ENCODE peak calls at places on chromosomes 3 and 15, in six cellular contexts. P, Z, O, G, A and H are unnamed samples.

GRCh38 chr3:163476179-163476578 is 1602.1 kb downstream of the SI start:
- DNase-seq in P (no peak), Z (no peak), O (no peak), G (no peak), A (no peak), H (no peak)

GRCh38 chr15:38062679-38063078 is 128.2 kb downstream of the TMCO5A start:
- DNase-seq in P (no peak), Z (no peak), O (peak; percentile 72), G (no peak), A (peak; percentile 63), H (no peak)

GRCh38 chr3:61979645-61980430 is 393.5 kb downstream of the FEZF2 start:
- DNase-seq in P (no peak), Z (no peak), O (no peak), G (no peak), A (peak; percentile 28), H (no peak)

GRCh38 chr3:71064976-71065763 is 518.4 kb downstream of the FOXP1 start:
- DNase-seq in P (no peak), Z (peak; percentile 5), O (peak; percentile 69), G (no peak), A (peak; percentile 68), H (peak; percentile 70)

GRCh38 chr3:48502728-48503168 is 1.2 kb downstream of the SHISA5 start:
- DNase-seq in P (no peak), Z (no peak), O (no peak), G (peak; percentile 82), A (peak; percentile 32), H (no peak)

GRCh38 chr15:70669966-70670658 is 93.2 kb downstream of the UACA start:
- DNase-seq in P (no peak), Z (no peak), O (no peak), G (peak; percentile 4), A (no peak), H (peak; percentile 53)

GRCh38 chr3:177596822-177597271 is 399.6 kb upstream of the TBL1XR1 start:
- DNase-seq in P (peak; percentile 59), Z (no peak), O (peak; percentile 64), G (peak; percentile 8), A (peak; percentile 58), H (no peak)

GRCh38 chr3:151008699-151009098 is 36.2 kb upstream of the CLRN1 start:
- DNase-seq in P (peak; percentile 40), Z (no peak), O (peak; percentile 69), G (peak; percentile 8), A (peak; percentile 79), H (no peak)

GRCh38 chr3:137409584-137409983 is 354.5 kb upstream of the SOX14 start:
- DNase-seq in P (no peak), Z (no peak), O (no peak), G (no peak), A (no peak), H (no peak)

GRCh38 chr3:48157950-48158376 is 30.3 kb downstream of the CDC25A start:
- DNase-seq in P (peak; percentile 28), Z (peak; percentile 81), O (peak; percentile 63), G (peak; percentile 52), A (peak; percentile 75), H (peak; percentile 41)

GRCh38 chr3:181729071-181729915 is 17.6 kb downstream of the SOX2 start:
- DNase-seq in P (peak; percentile 29), Z (no peak), O (no peak), G (no peak), A (no peak), H (no peak)

GRCh38 chr3:108471346-108471935 is 39.0 kb downstream of the MYH15 start:
- DNase-seq in P (peak; percentile 12), Z (no peak), O (no peak), G (no peak), A (peak; percentile 42), H (no peak)

GRCh38 chr3:38084019-38084968 is 45.3 kb downstream of the DLEC1 start:
- DNase-seq in P (peak; percentile 17), Z (no peak), O (peak; percentile 61), G (peak; percentile 48), A (peak; percentile 67), H (no peak)

GRCh38 chr3:128076783-128077624 is 24.8 kb downstream of the SEC61A1 start:
- DNase-seq in P (no peak), Z (peak; percentile 79), O (no peak), G (no peak), A (peak; percentile 63), H (no peak)

GRCh38 chr3:119296723-119297122 is 2.5 kb downstream of the ARHGAP31 start:
- DNase-seq in P (no peak), Z (no peak), O (peak; percentile 36), G (peak; percentile 59), A (peak; percentile 20), H (no peak)

GRCh38 chr3:23170306-23170705 is 32.8 kb upstream of the UBE2E2 start:
- DNase-seq in P (peak; percentile 45), Z (no peak), O (no peak), G (no peak), A (peak; percentile 14), H (no peak)

GRCh38 chr15:88704791-88705768 is 66.3 kb downstream of the ISG20 start:
- DNase-seq in P (peak; percentile 42), Z (no peak), O (peak; percentile 81), G (peak; percentile 72), A (peak; percentile 45), H (peak; percentile 41)

GRCh38 chr15:46091860-46092450 is 457.1 kb downstream of the SQOR start:
- DNase-seq in P (no peak), Z (peak; percentile 13), O (peak; percentile 45), G (peak; percentile 49), A (peak; percentile 28), H (peak; percentile 54)

GRCh38 chr3:160020057-160020711 is 31.5 kb downstream of the IL12A start:
- DNase-seq in P (no peak), Z (no peak), O (no peak), G (no peak), A (no peak), H (no peak)

GRCh38 chr3:52052831-52053306 is 3.5 kb downstream of the DUSP7 start:
- DNase-seq in P (peak; percentile 64), Z (peak; percentile 50), O (peak; percentile 86), G (peak; percentile 76), A (peak; percentile 91), H (peak; percentile 83)

GRCh38 chr3:185766645-185767323 is 58.1 kb downstream of the IGF2BP2 start:
- DNase-seq in P (no peak), Z (no peak), O (no peak), G (no peak), A (no peak), H (peak; percentile 54)

GRCh38 chr3:38646630-38647029 is 2.9 kb downstream of the SCN5A start:
- DNase-seq in P (no peak), Z (peak; percentile 60), O (peak; percentile 65), G (peak; percentile 22), A (peak; percentile 5), H (no peak)

GRCh38 chr3:147421184-147421912 is 12.2 kb downstream of the ZIC1 start:
- DNase-seq in P (no peak), Z (no peak), O (no peak), G (peak; percentile 63), A (peak; percentile 64), H (no peak)

GRCh38 chr15:85314653-85315052 is 65.8 kb upstream of the AKAP13 start:
- DNase-seq in P (peak; percentile 25), Z (no peak), O (no peak), G (no peak), A (peak; percentile 35), H (no peak)

GRCh38 chr3:7095116-7095515 is 234.2 kb downstream of the GRM7 start:
- DNase-seq in P (peak; percentile 77), Z (no peak), O (no peak), G (no peak), A (no peak), H (no peak)

GRCh38 chr3:149269687-149270086 is 48.1 kb upstream of the CP start:
- DNase-seq in P (no peak), Z (no peak), O (no peak), G (no peak), A (no peak), H (no peak)
- H3K9ac ChIP-seq in P (no peak overlapping the region), Z (no peak overlapping the region), O (no peak overlapping the region), G (no peak overlapping the region), A (no peak overlapping the region), H (no peak overlapping the region)

GRCh38 chr3:196775938-196776337 is 36.3 kb downstream of the PAK2 start:
- DNase-seq in P (no peak), Z (no peak), O (no peak), G (no peak), A (no peak), H (no peak)

GRCh38 chr3:196774845-196775422 is 35.3 kb downstream of the PAK2 start:
- DNase-seq in P (peak; percentile 24), Z (no peak), O (peak; percentile 28), G (no peak), A (peak; percentile 87), H (no peak)

GRCh38 chr3:196782496-196782895 is 42.8 kb downstream of the PAK2 start:
- DNase-seq in P (no peak), Z (no peak), O (no peak), G (no peak), A (no peak), H (no peak)

GRCh38 chr3:196774191-196774820 is 34.6 kb downstream of the PAK2 start:
- DNase-seq in P (no peak), Z (no peak), O (peak; percentile 15), G (no peak), A (peak; percentile 66), H (no peak)

GRCh38 chr3:196778755-196779154 is 39.1 kb downstream of the PAK2 start:
- DNase-seq in P (peak; percentile 96), Z (no peak), O (peak; percentile 73), G (no peak), A (peak; percentile 84), H (no peak)
- H3K4me3 ChIP-seq in P (no peak overlapping the region), Z (no peak overlapping the region), O (no peak overlapping the region), G (no peak overlapping the region), A (no peak overlapping the region), H (no peak overlapping the region)

GRCh38 chr3:103295974-103296570 is 861.3 kb downstream of the ZPLD1 start:
- DNase-seq in P (peak; percentile 23), Z (no peak), O (peak; percentile 62), G (peak; percentile 5), A (peak; percentile 3), H (no peak)
- H3K9me3 ChIP-seq in P (no peaks in the 10 kb centered on the region), Z (no peaks in the 10 kb centered on the region), O (no peaks in the 10 kb centered on the region), G (no peaks in the 10 kb centered on the region), A (no peaks in the 10 kb centered on the region), H (no peaks in the 10 kb centered on the region)

DNA sequence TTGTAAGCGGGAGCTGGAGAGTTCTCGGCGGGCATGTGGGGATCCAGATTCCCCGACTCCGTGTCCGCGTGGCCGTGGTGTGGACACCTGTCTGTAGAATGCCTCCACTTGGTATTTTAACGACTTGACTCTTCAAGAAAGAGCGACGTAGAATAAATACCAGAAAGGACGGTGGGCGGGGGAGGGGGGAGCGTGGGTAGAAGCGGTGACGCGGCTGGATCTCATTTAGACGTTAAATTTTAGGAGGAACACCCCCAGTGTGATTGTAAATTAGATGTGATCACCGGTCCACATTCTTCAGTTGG is 625 bp upstream of the PYGO1 start:
- DNase-seq in P (no peak), Z (no peak), O (no peak), G (no peak), A (no peak), H (no peak)
- H3K9ac ChIP-seq in P (peak overlapping the region; percentile 84), Z (no peak overlapping the region), O (peak overlapping the region; percentile 88), G (peak overlapping the region; percentile 80), A (peak overlapping the region; percentile 82), H (no peak overlapping the region)